ENCODE peak calls at places on chromosomes 2 and 18, in ten cellular contexts. One of them, this sample, is unnamed.
A peak's percentile ranks its signal among the peaks of the same experiment; 100 is the strongest.

GRCh38 chr2:105568323-105568610 is 169.4 kb upstream of the FHL2 start:
- DNase-seq in tibial nerve: no peak
- DNase-seq in esophagus squamous epithelium: no peak
- DNase-seq in right lobe of liver: no peak
- DNase-seq in ovary: no peak
- DNase-seq in gastrocnemius medialis: no peak
- DNase-seq in IMR-90: no peak
- DNase-seq in cardiac fibroblast: no peak
- DNase-seq in HL-60: no peak
- DNase-seq in GM23338: no peak
- DNase-seq in this sample: no peak

GRCh38 chr2:120177011-120177621 is 46.1 kb downstream of the TMEM185B start:
- DNase-seq in tibial nerve: no peak
- DNase-seq in esophagus squamous epithelium: no peak
- DNase-seq in right lobe of liver: no peak
- DNase-seq in ovary: no peak
- DNase-seq in gastrocnemius medialis: no peak
- DNase-seq in IMR-90: no peak
- DNase-seq in cardiac fibroblast: no peak
- DNase-seq in HL-60: peak; percentile 85
- DNase-seq in GM23338: peak; percentile 46
- DNase-seq in this sample: no peak

GRCh38 chr2:16716051-16716450 is 50.4 kb upstream of the CYRIA start:
- DNase-seq in tibial nerve: no peak
- DNase-seq in esophagus squamous epithelium: no peak
- DNase-seq in right lobe of liver: no peak
- DNase-seq in ovary: no peak
- DNase-seq in gastrocnemius medialis: no peak
- DNase-seq in IMR-90: no peak
- DNase-seq in cardiac fibroblast: no peak
- DNase-seq in HL-60: no peak
- DNase-seq in GM23338: no peak
- DNase-seq in this sample: no peak

GRCh38 chr2:12769492-12770105 is 52.9 kb downstream of the TRIB2 start:
- DNase-seq in tibial nerve: peak; percentile 32
- DNase-seq in esophagus squamous epithelium: no peak
- DNase-seq in right lobe of liver: no peak
- DNase-seq in ovary: no peak
- DNase-seq in gastrocnemius medialis: peak; percentile 18
- DNase-seq in IMR-90: peak; percentile 24
- DNase-seq in cardiac fibroblast: peak; percentile 77
- DNase-seq in HL-60: peak; percentile 2
- DNase-seq in GM23338: peak; percentile 17
- DNase-seq in this sample: no peak

GRCh38 chr2:120384486-120385354 is 38.8 kb downstream of the INHBB start:
- DNase-seq in tibial nerve: no peak
- DNase-seq in esophagus squamous epithelium: no peak
- DNase-seq in right lobe of liver: peak; percentile 71
- DNase-seq in ovary: no peak
- DNase-seq in gastrocnemius medialis: no peak
- DNase-seq in IMR-90: no peak
- DNase-seq in cardiac fibroblast: no peak
- DNase-seq in HL-60: no peak
- DNase-seq in GM23338: no peak
- DNase-seq in this sample: no peak

GRCh38 chr2:230614913-230615332 is 97.7 kb upstream of the CAB39 start:
- DNase-seq in tibial nerve: no peak
- DNase-seq in esophagus squamous epithelium: no peak
- DNase-seq in right lobe of liver: no peak
- DNase-seq in ovary: no peak
- DNase-seq in gastrocnemius medialis: no peak
- DNase-seq in IMR-90: no peak
- DNase-seq in cardiac fibroblast: no peak
- DNase-seq in HL-60: no peak
- DNase-seq in GM23338: peak; percentile 26
- DNase-seq in this sample: no peak

GRCh38 chr2:137117385-137117784 is 352.0 kb downstream of the THSD7B start:
- DNase-seq in tibial nerve: no peak
- DNase-seq in esophagus squamous epithelium: no peak
- DNase-seq in right lobe of liver: no peak
- DNase-seq in ovary: no peak
- DNase-seq in gastrocnemius medialis: no peak
- DNase-seq in IMR-90: no peak
- DNase-seq in cardiac fibroblast: no peak
- DNase-seq in HL-60: no peak
- DNase-seq in GM23338: no peak
- DNase-seq in this sample: peak; percentile 22

GRCh38 chr2:60453896-60454295 is 99.6 kb downstream of the BCL11A start:
- DNase-seq in tibial nerve: no peak
- DNase-seq in esophagus squamous epithelium: no peak
- DNase-seq in right lobe of liver: no peak
- DNase-seq in ovary: no peak
- DNase-seq in gastrocnemius medialis: no peak
- DNase-seq in IMR-90: no peak
- DNase-seq in cardiac fibroblast: no peak
- DNase-seq in HL-60: no peak
- DNase-seq in GM23338: no peak
- DNase-seq in this sample: peak; percentile 24

GRCh38 chr2:241902357-241902991 is 32.9 kb downstream of the RTP5 start:
- DNase-seq in tibial nerve: no peak
- DNase-seq in esophagus squamous epithelium: no peak
- DNase-seq in right lobe of liver: peak; percentile 45
- DNase-seq in ovary: no peak
- DNase-seq in gastrocnemius medialis: no peak
- DNase-seq in IMR-90: no peak
- DNase-seq in cardiac fibroblast: no peak
- DNase-seq in HL-60: no peak
- DNase-seq in GM23338: peak; percentile 61
- DNase-seq in this sample: no peak

GRCh38 chr2:207286106-207286505 is 120.4 kb upstream of the KLF7 start:
- DNase-seq in tibial nerve: no peak
- DNase-seq in esophagus squamous epithelium: no peak
- DNase-seq in right lobe of liver: no peak
- DNase-seq in ovary: no peak
- DNase-seq in gastrocnemius medialis: no peak
- DNase-seq in IMR-90: no peak
- DNase-seq in cardiac fibroblast: no peak
- DNase-seq in HL-60: no peak
- DNase-seq in GM23338: no peak
- DNase-seq in this sample: no peak

GRCh38 chr2:48341556-48342133 is 188.3 kb upstream of the STON1 start:
- DNase-seq in tibial nerve: no peak
- DNase-seq in esophagus squamous epithelium: no peak
- DNase-seq in right lobe of liver: no peak
- DNase-seq in ovary: no peak
- DNase-seq in gastrocnemius medialis: no peak
- DNase-seq in IMR-90: no peak
- DNase-seq in cardiac fibroblast: no peak
- DNase-seq in HL-60: no peak
- DNase-seq in GM23338: no peak
- DNase-seq in this sample: no peak

GRCh38 chr18:49861659-49862058 is 48.3 kb upstream of the ACAA2 start:
- DNase-seq in tibial nerve: no peak
- DNase-seq in esophagus squamous epithelium: no peak
- DNase-seq in right lobe of liver: no peak
- DNase-seq in ovary: no peak
- DNase-seq in gastrocnemius medialis: no peak
- DNase-seq in IMR-90: no peak
- DNase-seq in cardiac fibroblast: peak; percentile 20
- DNase-seq in HL-60: no peak
- DNase-seq in GM23338: peak; percentile 12
- DNase-seq in this sample: no peak
- TF ChIP-seq CTCF in tibial nerve: peak; percentile 19
- TF ChIP-seq CTCF in esophagus squamous epithelium: no peak
- TF ChIP-seq CTCF in right lobe of liver: peak; percentile 52
- TF ChIP-seq CTCF in ovary: no peak
- TF ChIP-seq CTCF in gastrocnemius medialis: no peak
- TF ChIP-seq CTCF in IMR-90: peak; percentile 30
- TF ChIP-seq CTCF in cardiac fibroblast: peak; percentile 27
- TF ChIP-seq CTCF in HL-60: peak; percentile 65
- TF ChIP-seq CTCF in GM23338: peak; percentile 45
- TF ChIP-seq CTCF in this sample: peak; percentile 47

GRCh38 chr2:188975497-188976102 is 1.4 kb downstream of the COL3A1 start:
- DNase-seq in tibial nerve: peak; percentile 75
- DNase-seq in esophagus squamous epithelium: no peak
- DNase-seq in right lobe of liver: no peak
- DNase-seq in ovary: peak; percentile 66
- DNase-seq in gastrocnemius medialis: peak; percentile 41
- DNase-seq in IMR-90: peak; percentile 93
- DNase-seq in cardiac fibroblast: peak; percentile 98
- DNase-seq in HL-60: no peak
- DNase-seq in GM23338: peak; percentile 28
- DNase-seq in this sample: no peak
- H3K4me3 ChIP-seq in tibial nerve: peak overlapping the region; percentile 33
- H3K4me3 ChIP-seq in esophagus squamous epithelium: peak overlapping the region; percentile 21
- H3K4me3 ChIP-seq in right lobe of liver: peak overlapping the region; percentile 29
- H3K4me3 ChIP-seq in ovary: peak overlapping the region; percentile 45
- H3K4me3 ChIP-seq in gastrocnemius medialis: peak overlapping the region; percentile 48
- H3K4me3 ChIP-seq in IMR-90: peak overlapping the region; percentile 62
- H3K4me3 ChIP-seq in cardiac fibroblast: peak overlapping the region; percentile 71
- H3K4me3 ChIP-seq in HL-60: no peak overlapping the region
- H3K4me3 ChIP-seq in GM23338: no peak overlapping the region
- H3K4me3 ChIP-seq in this sample: no peak overlapping the region

DNA sequence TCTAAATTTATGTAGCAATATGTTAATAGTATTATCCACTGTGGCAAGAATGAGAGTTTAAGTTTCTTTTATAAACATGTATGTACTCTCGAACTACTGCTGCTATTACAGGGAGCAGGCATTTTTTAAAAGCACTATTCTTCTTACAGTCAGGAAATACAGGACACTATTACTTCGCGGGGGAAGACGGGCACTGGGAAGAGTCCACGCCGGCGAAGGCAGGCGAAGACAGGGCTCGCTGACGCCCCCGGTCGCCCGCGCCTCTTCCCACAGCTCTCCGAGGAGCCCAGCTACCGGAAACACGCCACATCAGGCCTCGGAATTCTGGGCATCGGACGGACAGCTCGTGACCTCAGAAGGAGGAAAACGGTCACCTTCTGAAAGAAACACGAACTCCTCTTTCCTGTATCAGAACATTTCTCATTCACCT is 90.2 kb downstream of the FAM161A start:
- DNase-seq in tibial nerve: no peak
- DNase-seq in esophagus squamous epithelium: no peak
- DNase-seq in right lobe of liver: peak; percentile 78
- DNase-seq in ovary: peak; percentile 87
- DNase-seq in gastrocnemius medialis: peak; percentile 78
- DNase-seq in IMR-90: peak; percentile 89
- DNase-seq in cardiac fibroblast: peak; percentile 91
- DNase-seq in HL-60: peak; percentile 68
- DNase-seq in GM23338: no peak
- DNase-seq in this sample: peak; percentile 52
- TF ChIP-seq CTCF in tibial nerve: no peak
- TF ChIP-seq CTCF in esophagus squamous epithelium: no peak
- TF ChIP-seq CTCF in right lobe of liver: peak; percentile 38
- TF ChIP-seq CTCF in ovary: no peak
- TF ChIP-seq CTCF in gastrocnemius medialis: no peak
- TF ChIP-seq CTCF in IMR-90: peak; percentile 22
- TF ChIP-seq CTCF in cardiac fibroblast: peak; percentile 25
- TF ChIP-seq CTCF in HL-60: no peak
- TF ChIP-seq CTCF in GM23338: peak; percentile 30
- TF ChIP-seq CTCF in this sample: peak; percentile 35

GRCh38 chr2:213237251-213237650 is 47.0 kb upstream of the SPAG16 start:
- DNase-seq in tibial nerve: no peak
- DNase-seq in esophagus squamous epithelium: no peak
- DNase-seq in right lobe of liver: no peak
- DNase-seq in ovary: no peak
- DNase-seq in gastrocnemius medialis: no peak
- DNase-seq in IMR-90: peak; percentile 52
- DNase-seq in cardiac fibroblast: no peak
- DNase-seq in HL-60: no peak
- DNase-seq in GM23338: no peak
- DNase-seq in this sample: no peak

GRCh38 chr2:213235741-213236140 is 48.5 kb upstream of the SPAG16 start:
- DNase-seq in tibial nerve: no peak
- DNase-seq in esophagus squamous epithelium: no peak
- DNase-seq in right lobe of liver: no peak
- DNase-seq in ovary: no peak
- DNase-seq in gastrocnemius medialis: no peak
- DNase-seq in IMR-90: no peak
- DNase-seq in cardiac fibroblast: no peak
- DNase-seq in HL-60: no peak
- DNase-seq in GM23338: no peak
- DNase-seq in this sample: no peak

GRCh38 chr2:213238753-213239591 is 45.3 kb upstream of the SPAG16 start:
- DNase-seq in tibial nerve: peak; percentile 67
- DNase-seq in esophagus squamous epithelium: no peak
- DNase-seq in right lobe of liver: peak; percentile 55
- DNase-seq in ovary: peak; percentile 43
- DNase-seq in gastrocnemius medialis: no peak
- DNase-seq in IMR-90: peak; percentile 86
- DNase-seq in cardiac fibroblast: peak; percentile 95
- DNase-seq in HL-60: no peak
- DNase-seq in GM23338: no peak
- DNase-seq in this sample: peak; percentile 89

GRCh38 chr2:213234641-213235040 is 49.6 kb upstream of the SPAG16 start:
- DNase-seq in tibial nerve: no peak
- DNase-seq in esophagus squamous epithelium: no peak
- DNase-seq in right lobe of liver: no peak
- DNase-seq in ovary: no peak
- DNase-seq in gastrocnemius medialis: no peak
- DNase-seq in IMR-90: no peak
- DNase-seq in cardiac fibroblast: peak; percentile 26
- DNase-seq in HL-60: no peak
- DNase-seq in GM23338: peak; percentile 45
- DNase-seq in this sample: no peak

GRCh38 chr2:213237787-213238186 is 46.5 kb upstream of the SPAG16 start:
- DNase-seq in tibial nerve: no peak
- DNase-seq in esophagus squamous epithelium: no peak
- DNase-seq in right lobe of liver: no peak
- DNase-seq in ovary: no peak
- DNase-seq in gastrocnemius medialis: no peak
- DNase-seq in IMR-90: no peak
- DNase-seq in cardiac fibroblast: peak; percentile 18
- DNase-seq in HL-60: no peak
- DNase-seq in GM23338: no peak
- DNase-seq in this sample: no peak
- H3K4me3 ChIP-seq in tibial nerve: no peak overlapping the region
- H3K4me3 ChIP-seq in esophagus squamous epithelium: no peak overlapping the region
- H3K4me3 ChIP-seq in right lobe of liver: no peak overlapping the region
- H3K4me3 ChIP-seq in ovary: no peak overlapping the region
- H3K4me3 ChIP-seq in gastrocnemius medialis: no peak overlapping the region
- H3K4me3 ChIP-seq in IMR-90: no peak overlapping the region
- H3K4me3 ChIP-seq in cardiac fibroblast: peak overlapping the region; percentile 32
- H3K4me3 ChIP-seq in HL-60: no peak overlapping the region
- H3K4me3 ChIP-seq in GM23338: no peak overlapping the region
- H3K4me3 ChIP-seq in this sample: no peak overlapping the region

GRCh38 chr18:49899647-49900330 is 86.5 kb upstream of the ACAA2 start:
- DNase-seq in tibial nerve: no peak
- DNase-seq in esophagus squamous epithelium: no peak
- DNase-seq in right lobe of liver: no peak
- DNase-seq in ovary: no peak
- DNase-seq in gastrocnemius medialis: no peak
- DNase-seq in IMR-90: no peak
- DNase-seq in cardiac fibroblast: no peak
- DNase-seq in HL-60: no peak
- DNase-seq in GM23338: peak; percentile 37
- DNase-seq in this sample: no peak
- TF ChIP-seq CTCF in tibial nerve: no peak
- TF ChIP-seq CTCF in esophagus squamous epithelium: peak; percentile 9
- TF ChIP-seq CTCF in right lobe of liver: no peak
- TF ChIP-seq CTCF in ovary: no peak
- TF ChIP-seq CTCF in gastrocnemius medialis: no peak
- TF ChIP-seq CTCF in IMR-90: no peak
- TF ChIP-seq CTCF in cardiac fibroblast: no peak
- TF ChIP-seq CTCF in HL-60: no peak
- TF ChIP-seq CTCF in GM23338: peak; percentile 17
- TF ChIP-seq CTCF in this sample: peak; percentile 48

GRCh38 chr18:59264651-59265245 is 8.5 kb downstream of the RAX start:
- DNase-seq in tibial nerve: no peak
- DNase-seq in esophagus squamous epithelium: no peak
- DNase-seq in right lobe of liver: no peak
- DNase-seq in ovary: no peak
- DNase-seq in gastrocnemius medialis: no peak
- DNase-seq in IMR-90: no peak
- DNase-seq in cardiac fibroblast: no peak
- DNase-seq in HL-60: no peak
- DNase-seq in GM23338: peak; percentile 56
- DNase-seq in this sample: no peak
- H3K4me3 ChIP-seq in tibial nerve: no peak overlapping the region
- H3K4me3 ChIP-seq in esophagus squamous epithelium: no peak overlapping the region
- H3K4me3 ChIP-seq in right lobe of liver: no peak overlapping the region
- H3K4me3 ChIP-seq in ovary: no peak overlapping the region
- H3K4me3 ChIP-seq in gastrocnemius medialis: no peak overlapping the region
- H3K4me3 ChIP-seq in IMR-90: no peak overlapping the region
- H3K4me3 ChIP-seq in cardiac fibroblast: no peak overlapping the region
- H3K4me3 ChIP-seq in HL-60: no peak overlapping the region
- H3K4me3 ChIP-seq in GM23338: peak overlapping the region; percentile 57
- H3K4me3 ChIP-seq in this sample: peak overlapping the region; percentile 53

This sample was measured in retinal pigment epithelial cell.